ENCODE peak calls at places on chromosomes 4 and X, in four cellular contexts. F, Z, K and A are unnamed samples.

GRCh38 chr4:99462875-99463464 is 27.8 kb upstream of the ADH7 start:
- DNase-seq in F (peak), Z (peak), K (peak), A (peak)

GRCh38 chrX:130415201-130415600 is 13.4 kb downstream of the RBMX2 start:
- DNase-seq in F (no peak), Z (no peak), K (no peak), A (no peak)

GRCh38 chr4:23978031-23978430 is 88.2 kb upstream of the PPARGC1A start:
- DNase-seq in F (no peak), Z (no peak), K (no peak), A (peak)

GRCh38 chrX:24899391-24899790 is 116.4 kb downstream of the ARX start:
- DNase-seq in F (no peak), Z (peak), K (no peak), A (no peak)

GRCh38 chr4:7971159-7971631 is 31.5 kb upstream of the AFAP1 start:
- DNase-seq in F (no peak), Z (no peak), K (no peak), A (no peak)

GRCh38 chrX:134173541-134174272 is 63.3 kb upstream of the CCDC160 start:
- DNase-seq in F (no peak), Z (no peak), K (no peak), A (no peak)

GRCh38 chr4:2714071-2714770 is 41.9 kb downstream of the TNIP2 start:
- DNase-seq in F (peak), Z (peak), K (peak), A (peak)

GRCh38 chr4:3253808-3254207 is 4.8 kb downstream of the MSANTD1 start:
- DNase-seq in F (no peak), Z (no peak), K (peak), A (no peak)

GRCh38 chrX:119518371-119518770 is 46.8 kb downstream of the STEEP1 start:
- DNase-seq in F (no peak), Z (no peak), K (no peak), A (no peak)